ENCODE peak calls at places on chromosomes 6 and 20, in nine cellular contexts. I is Peyer's patch, X is heart left ventricle, Z is thyroid gland, J is esophagus squamous epithelium, M is HepG2, Y is A549, L is body of pancreas, V is tibial nerve. N is an unnamed sample.

GRCh38 chr6:17986656-17987575 is 519 bp downstream of the KIF13A start:
- DNase-seq in I (peak; percentile 46), V (peak; percentile 40), M (peak; percentile 81), Z (peak; percentile 78), Y (peak; percentile 47), J (peak; percentile 3), X (peak; percentile 74), L (peak; percentile 61), N (peak; percentile 65)

GRCh38 chr6:22113046-22113766 is 183.6 kb downstream of the PRL start:
- DNase-seq in Z (peak; percentile 3), Y (peak; percentile 97), L (no peak), I (no peak), X (peak; percentile 14), J (no peak), V (no peak), M (no peak), N (peak; percentile 31)

GRCh38 chr20:34815636-34816035 is 9.8 kb downstream of the NCOA6 start:
- DNase-seq in I (no peak), Y (no peak), J (no peak), M (no peak), V (no peak), Z (no peak), X (no peak), L (no peak), N (no peak)

GRCh38 chr6:91099501-91099900 is 512.6 kb upstream of the MAP3K7 start:
- DNase-seq in M (no peak), L (no peak), V (no peak), X (no peak), J (no peak), Z (no peak), Y (no peak), I (no peak), N (no peak)

GRCh38 chr6:109793793-109794192 is 102.7 kb downstream of the FIG4 start:
- DNase-seq in Z (peak; percentile 25), Y (peak; percentile 77), I (no peak), M (no peak), J (no peak), V (no peak), X (peak; percentile 19), L (peak; percentile 49), N (peak; percentile 28)

GRCh38 chr6:125507987-125508655 is 206.4 kb upstream of the HDDC2 start:
- DNase-seq in Z (peak; percentile 80), X (peak; percentile 50), J (no peak), I (peak; percentile 16), L (peak; percentile 44), M (peak; percentile 61), Y (no peak), V (no peak), N (no peak)

GRCh38 chr20:45427236-45428149 is 11.6 kb downstream of the PIGT start:
- DNase-seq in Y (no peak), Z (no peak), J (no peak), L (peak; percentile 49), V (no peak), I (no peak), X (no peak), M (no peak), N (no peak)

GRCh38 chr6:74415056-74415455 is 719.1 kb downstream of the CD109 start:
- DNase-seq in J (no peak), X (no peak), L (no peak), I (no peak), Y (no peak), M (no peak), Z (no peak), V (no peak), N (no peak)

GRCh38 chr6:133906050-133906449 is 17.1 kb downstream of the TCF21 start:
- DNase-seq in X (no peak), I (no peak), V (no peak), Y (no peak), J (no peak), Z (no peak), M (no peak), L (no peak), N (no peak)

GRCh38 chr6:106882601-106883518 is 91.7 kb downstream of the CD24 start:
- DNase-seq in L (peak; percentile 44), Z (peak; percentile 47), V (no peak), I (no peak), Y (no peak), X (no peak), J (no peak), M (no peak), N (no peak)

GRCh38 chr6:142842423-142843261 is 102.3 kb downstream of the HIVEP2 start:
- DNase-seq in M (peak; percentile 59), V (no peak), I (no peak), J (no peak), Y (peak; percentile 49), L (no peak), Z (no peak), X (no peak), N (no peak)

GRCh38 chr6:122008105-122009100 is 391.0 kb upstream of the HSF2 start:
- DNase-seq in Z (no peak), M (no peak), V (no peak), I (no peak), L (no peak), Y (no peak), J (no peak), X (peak; percentile 59), N (no peak)

GRCh38 chr20:34269996-34270627 is 28.9 kb downstream of the ASIP start:
- DNase-seq in X (no peak), Z (peak; percentile 49), Y (no peak), L (peak; percentile 22), V (no peak), M (no peak), I (no peak), J (no peak), N (no peak)

GRCh38 chr6:36595168-36595818 is 1.1 kb downstream of the SRSF3 start:
- DNase-seq in V (no peak), M (peak; percentile 52), Z (peak; percentile 52), J (no peak), I (peak; percentile 56), L (peak; percentile 43), Y (peak; percentile 56), X (peak; percentile 57), N (no peak)
- TF ChIP-seq POLR2A in V (no peak), M (no peak), Z (peak; percentile 31), J (no peak), I (no peak), L (peak; percentile 20), Y (no peak), X (no peak), N (no peak)

DNA sequence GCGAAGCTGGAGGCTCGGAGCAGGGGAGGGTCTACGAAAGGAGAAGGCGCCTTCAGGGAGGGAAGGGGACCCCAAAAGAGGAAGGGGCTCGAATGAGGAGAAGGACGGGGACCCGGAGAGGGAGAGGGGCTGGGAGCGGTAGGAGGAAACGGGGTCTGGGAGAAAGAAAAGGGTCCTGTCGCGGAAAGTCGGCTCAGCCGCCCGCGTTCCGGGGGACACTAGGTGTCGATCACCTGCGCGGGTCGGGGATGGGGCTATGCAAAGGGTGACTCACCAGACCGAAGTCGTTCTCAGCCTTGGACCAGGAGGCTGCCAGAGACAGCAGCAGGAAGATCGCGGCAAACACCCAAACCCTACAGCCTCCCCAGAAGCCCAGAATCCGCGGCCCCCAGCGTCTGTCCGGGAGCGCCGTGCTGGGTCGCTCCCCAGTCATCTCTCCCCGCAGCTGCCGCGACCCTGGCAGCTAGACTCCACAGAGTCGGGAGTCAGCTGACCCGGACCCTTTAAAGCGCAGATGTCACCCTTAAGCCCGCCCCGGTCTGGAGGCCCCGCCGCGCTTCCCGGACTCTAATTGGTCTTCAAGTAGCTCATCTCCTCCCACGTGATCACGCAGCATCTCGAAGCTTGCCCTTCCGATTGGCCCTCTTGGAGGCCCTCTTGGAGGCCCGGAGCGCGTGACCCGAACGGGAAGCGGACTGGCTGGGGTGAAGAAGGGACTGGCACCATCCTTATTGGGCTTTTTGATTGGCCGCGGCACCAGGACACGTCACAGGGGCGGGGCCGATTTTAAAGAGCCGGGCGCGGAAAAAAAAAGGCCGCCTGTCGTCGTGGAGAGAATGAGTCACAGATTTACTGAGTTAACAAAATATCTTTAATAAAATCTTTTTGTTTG is at the start of gene NEU1:
- DNase-seq in Y (peak; percentile 100), Z (peak; percentile 100), I (peak; percentile 100), L (peak; percentile 100), X (peak; percentile 100), J (peak; percentile 99), M (peak; percentile 100), V (peak; percentile 99), N (peak; percentile 100)
- TF ChIP-seq POLR2A in Y (peak; percentile 85), Z (peak; percentile 98), I (peak; percentile 93), L (peak; percentile 96), X (peak; percentile 99), J (peak; percentile 86), M (no peak), V (peak; percentile 97), N (peak; percentile 95)

DNA sequence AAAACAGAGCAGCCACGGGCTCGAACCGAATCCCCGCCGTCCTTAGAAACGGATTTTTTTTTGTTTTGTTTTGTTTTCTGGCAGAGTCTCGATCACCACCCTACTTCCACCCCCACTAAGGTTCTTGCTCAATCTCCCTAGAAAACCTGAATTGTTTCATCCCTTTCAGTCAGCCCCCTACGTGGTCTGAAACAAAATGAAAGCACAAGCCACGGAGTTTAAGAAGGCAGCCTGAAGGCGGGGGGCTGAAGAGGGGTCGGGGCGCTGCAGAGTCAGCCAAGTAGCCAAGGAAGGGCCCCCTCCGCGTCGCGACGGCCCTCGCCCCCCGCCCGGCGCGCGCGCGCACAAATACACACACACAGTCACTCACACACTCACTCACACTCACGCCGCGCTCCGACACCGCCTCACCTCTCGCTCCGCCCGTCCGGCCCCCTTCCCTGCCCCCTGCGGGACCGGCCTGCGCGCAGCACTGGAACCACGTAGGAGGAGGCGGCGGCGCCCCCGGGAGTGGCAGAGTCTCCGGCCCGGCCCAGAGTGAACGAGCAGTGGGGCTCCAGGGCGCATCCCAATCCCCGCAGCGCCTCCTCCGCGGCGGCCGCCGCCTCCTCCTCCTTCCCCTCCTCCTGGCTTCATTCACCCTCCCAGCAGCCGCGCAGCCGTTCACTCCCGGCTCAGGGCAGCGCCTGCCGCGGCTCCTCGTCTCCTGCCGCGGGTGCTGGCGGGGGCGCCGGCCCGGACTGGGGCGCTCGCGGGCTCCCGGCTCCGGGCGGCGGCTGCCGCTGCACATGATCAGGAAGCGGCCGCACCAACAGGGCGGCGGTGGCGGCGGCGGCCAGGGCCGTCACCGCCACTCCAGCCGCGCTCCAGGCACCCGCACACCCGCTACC is 1.4 kb downstream of the ATXN1 start:
- DNase-seq in X (peak; percentile 94), I (peak; percentile 87), Z (peak; percentile 94), V (peak; percentile 84), M (peak; percentile 71), L (peak; percentile 88), Y (peak; percentile 78), J (peak; percentile 41), N (peak; percentile 60)
- TF ChIP-seq POLR2A in X (peak; percentile 84), I (peak; percentile 88), Z (peak; percentile 98), V (peak; percentile 79), M (peak; percentile 73), L (peak; percentile 96), Y (peak; percentile 34), J (peak; percentile 24), N (peak; percentile 76)

DNA sequence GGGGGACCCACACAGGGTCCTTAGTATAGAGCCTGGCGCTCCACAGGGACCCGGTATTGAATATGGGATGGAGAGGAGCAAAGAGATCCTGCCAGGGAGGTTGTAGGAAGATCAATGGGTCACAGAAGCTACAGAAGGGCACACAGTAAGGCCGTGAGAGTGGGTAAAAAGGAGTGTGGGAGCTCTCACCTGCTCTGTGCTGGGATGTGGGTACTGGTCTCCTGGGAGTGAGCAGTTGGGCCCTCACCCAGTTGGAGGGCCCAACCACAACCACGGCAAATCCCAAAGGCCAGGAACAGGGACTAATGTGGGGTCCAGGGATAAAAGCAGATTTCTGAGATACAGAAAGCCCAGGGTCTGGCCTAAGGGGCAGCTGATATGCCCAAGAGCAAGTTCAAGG is 73.4 kb upstream of the RNF24 start:
- DNase-seq in X (no peak), M (no peak), L (no peak), I (no peak), J (no peak), V (no peak), Y (no peak), Z (no peak), N (no peak)
- TF ChIP-seq POLR2A in X (no peak), M (no peak), L (no peak), I (no peak), J (no peak), V (no peak), Y (no peak), Z (no peak), N (no peak)